ENCODE peak calls at places on chromosomes 3 and 15, in four cellular contexts. One of them, this sample, is unnamed.

GRCh38 chr3:62300617-62301016 is 72.7 kb downstream of the FEZF2 start:
- DNase-seq in HepG2: no peak
- DNase-seq in WTC11: no peak
- DNase-seq in K562: no peak
- DNase-seq in this sample: no peak

GRCh38 chr3:14552717-14553116 is 12.6 kb upstream of the GRIP2 start:
- DNase-seq in HepG2: no peak
- DNase-seq in WTC11: no peak
- DNase-seq in K562: no peak
- DNase-seq in this sample: no peak

GRCh38 chr3:125055165-125055912 is 458 bp downstream of the HEG1 start:
- DNase-seq in HepG2: no peak
- DNase-seq in WTC11: no peak
- DNase-seq in K562: peak
- DNase-seq in this sample: peak

GRCh38 chr15:94230436-94230885 is 900 bp upstream of the MCTP2 start:
- DNase-seq in HepG2: no peak
- DNase-seq in WTC11: no peak
- DNase-seq in K562: no peak
- DNase-seq in this sample: no peak

GRCh38 chr3:12810013-12810780 is 13.7 kb downstream of the CAND2 start:
- DNase-seq in HepG2: peak
- DNase-seq in WTC11: peak
- DNase-seq in K562: peak
- DNase-seq in this sample: peak

GRCh38 chr3:50246517-50246954 is 10.5 kb downstream of the GNAI2 start:
- DNase-seq in HepG2: no peak
- DNase-seq in WTC11: no peak
- DNase-seq in K562: peak
- DNase-seq in this sample: no peak

GRCh38 chr15:78195735-78196201 is 38.6 kb downstream of the ACSBG1 start:
- DNase-seq in HepG2: peak
- DNase-seq in WTC11: peak
- DNase-seq in K562: peak
- DNase-seq in this sample: peak

GRCh38 chr3:15977598-15978232 is 179.9 kb upstream of the ANKRD28 start:
- DNase-seq in HepG2: no peak
- DNase-seq in WTC11: no peak
- DNase-seq in K562: no peak
- DNase-seq in this sample: no peak

GRCh38 chr3:127692501-127693335 is 20.0 kb downstream of the ABTB1 start:
- DNase-seq in HepG2: no peak
- DNase-seq in WTC11: no peak
- DNase-seq in K562: no peak
- DNase-seq in this sample: no peak

GRCh38 chr15:67148196-67148701 is 82.8 kb downstream of the SMAD3 start:
- DNase-seq in HepG2: peak
- DNase-seq in WTC11: no peak
- DNase-seq in K562: no peak
- DNase-seq in this sample: no peak

GRCh38 chr3:129565902-129566301 is 22.9 kb downstream of the H1-8 start:
- DNase-seq in HepG2: no peak
- DNase-seq in WTC11: no peak
- DNase-seq in K562: no peak
- DNase-seq in this sample: no peak

GRCh38 chr3:9087831-9088413 is 124.7 kb upstream of the RAD18 start:
- DNase-seq in HepG2: no peak
- DNase-seq in WTC11: no peak
- DNase-seq in K562: no peak
- DNase-seq in this sample: no peak

GRCh38 chr15:59002418-59002859 is 15.0 kb downstream of the RNF111 start:
- DNase-seq in HepG2: no peak
- DNase-seq in WTC11: no peak
- DNase-seq in K562: no peak
- DNase-seq in this sample: no peak

GRCh38 chr15:38299216-38299615 is 46.6 kb downstream of the SPRED1 start:
- DNase-seq in HepG2: no peak
- DNase-seq in WTC11: no peak
- DNase-seq in K562: no peak
- DNase-seq in this sample: no peak

GRCh38 chr15:98964461-98965454 is 42.8 kb downstream of the PGPEP1L start:
- DNase-seq in HepG2: no peak
- DNase-seq in WTC11: no peak
- DNase-seq in K562: no peak
- DNase-seq in this sample: no peak

GRCh38 chr3:196994056-196994455 is 25.4 kb upstream of the PIGZ start:
- DNase-seq in HepG2: no peak
- DNase-seq in WTC11: no peak
- DNase-seq in K562: no peak
- DNase-seq in this sample: no peak

GRCh38 chr15:84955089-84955848 is 26.4 kb upstream of the PDE8A start:
- DNase-seq in HepG2: peak
- DNase-seq in WTC11: peak
- DNase-seq in K562: peak
- DNase-seq in this sample: peak

GRCh38 chr15:69341356-69341755 is 42.6 kb downstream of the PAQR5 start:
- DNase-seq in HepG2: no peak
- DNase-seq in WTC11: no peak
- DNase-seq in K562: no peak
- DNase-seq in this sample: no peak

GRCh38 chr3:153856932-153857331 is 264.3 kb upstream of the ARHGEF26 start:
- DNase-seq in HepG2: no peak
- DNase-seq in WTC11: no peak
- DNase-seq in K562: no peak
- DNase-seq in this sample: no peak

GRCh38 chr3:149371001-149371722 is 6.3 kb downstream of the TM4SF1 start:
- DNase-seq in HepG2: peak
- DNase-seq in WTC11: no peak
- DNase-seq in K562: no peak
- DNase-seq in this sample: no peak

GRCh38 chr15:61830536-61831330 is 229.5 kb downstream of the VPS13C start:
- DNase-seq in HepG2: no peak
- DNase-seq in WTC11: no peak
- DNase-seq in K562: no peak
- DNase-seq in this sample: no peak

GRCh38 chr3:119508172-119508845 is 10.0 kb downstream of the TIMMDC1 start:
- DNase-seq in HepG2: no peak
- DNase-seq in WTC11: no peak
- DNase-seq in K562: peak
- DNase-seq in this sample: no peak

DNA sequence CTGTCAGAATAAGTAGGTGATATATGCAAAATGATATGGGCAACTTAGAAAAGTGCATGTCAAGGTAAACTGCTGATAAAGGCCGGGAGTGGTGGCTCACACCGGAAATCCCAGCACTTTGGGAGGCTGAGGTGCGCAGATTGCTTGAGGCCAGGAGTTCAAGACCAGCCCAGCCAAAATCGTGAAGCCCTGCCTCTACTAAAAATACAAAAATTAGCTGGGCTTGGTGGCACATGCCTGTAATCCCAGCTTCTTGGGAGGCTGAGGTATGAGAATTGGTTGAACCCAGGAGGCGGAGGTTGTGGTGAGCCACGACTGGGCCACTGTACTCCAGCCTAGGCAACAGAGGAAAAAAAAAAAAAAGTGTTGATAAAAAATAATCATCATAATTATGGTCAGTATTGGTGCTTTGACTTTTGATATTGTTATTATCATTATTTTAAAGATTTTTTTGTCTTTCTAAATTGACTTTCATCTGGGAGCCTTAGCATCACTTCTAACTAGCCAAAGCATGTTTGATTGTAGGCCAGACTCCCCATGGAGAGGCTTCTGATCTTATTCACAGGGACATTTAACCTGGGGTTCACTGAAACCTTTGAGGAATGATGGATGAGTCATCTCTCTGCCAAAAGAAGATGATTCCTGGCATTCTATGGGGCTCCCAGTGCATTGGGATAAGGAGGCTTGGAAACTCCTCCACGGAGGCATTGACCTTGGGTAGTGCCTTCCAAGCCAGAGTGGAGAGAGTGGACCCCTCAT is 5.6 kb downstream of the ZBTB38 start:
- DNase-seq in HepG2: no peak
- DNase-seq in WTC11: no peak
- DNase-seq in K562: no peak
- DNase-seq in this sample: no peak
- TF ChIP-seq SP1 in HepG2: no peak
- TF ChIP-seq SP1 in WTC11: no peak
- TF ChIP-seq SP1 in K562: no peak
- TF ChIP-seq SP1 in this sample: no peak

GRCh38 chr15:81930582-81931369 is 115.0 kb downstream of the MEX3B start:
- DNase-seq in HepG2: no peak
- DNase-seq in WTC11: no peak
- DNase-seq in K562: no peak
- DNase-seq in this sample: no peak
- TF ChIP-seq ELF4 in HepG2: no peak
- TF ChIP-seq ELF4 in WTC11: no peak
- TF ChIP-seq ELF4 in K562: no peak
- TF ChIP-seq ELF4 in this sample: no peak

GRCh38 chr15:44038801-44039200 is 156.3 kb downstream of the FRMD5 start:
- DNase-seq in HepG2: peak
- DNase-seq in WTC11: peak
- DNase-seq in K562: no peak
- DNase-seq in this sample: no peak

GRCh38 chr15:44034334-44034733 is 160.7 kb downstream of the FRMD5 start:
- DNase-seq in HepG2: no peak
- DNase-seq in WTC11: no peak
- DNase-seq in K562: no peak
- DNase-seq in this sample: no peak

GRCh38 chr15:44033894-44034293 is 161.2 kb downstream of the FRMD5 start:
- DNase-seq in HepG2: no peak
- DNase-seq in WTC11: no peak
- DNase-seq in K562: no peak
- DNase-seq in this sample: no peak

GRCh38 chr15:44034933-44035624 is 160.0 kb downstream of the FRMD5 start:
- DNase-seq in HepG2: no peak
- DNase-seq in WTC11: no peak
- DNase-seq in K562: no peak
- DNase-seq in this sample: no peak

GRCh38 chr15:44035781-44036699 is 159.0 kb downstream of the FRMD5 start:
- DNase-seq in HepG2: no peak
- DNase-seq in WTC11: no peak
- DNase-seq in K562: no peak
- DNase-seq in this sample: no peak
- TF ChIP-seq SP1 in HepG2: no peak
- TF ChIP-seq SP1 in WTC11: no peak
- TF ChIP-seq SP1 in K562: no peak
- TF ChIP-seq SP1 in this sample: no peak

DNA sequence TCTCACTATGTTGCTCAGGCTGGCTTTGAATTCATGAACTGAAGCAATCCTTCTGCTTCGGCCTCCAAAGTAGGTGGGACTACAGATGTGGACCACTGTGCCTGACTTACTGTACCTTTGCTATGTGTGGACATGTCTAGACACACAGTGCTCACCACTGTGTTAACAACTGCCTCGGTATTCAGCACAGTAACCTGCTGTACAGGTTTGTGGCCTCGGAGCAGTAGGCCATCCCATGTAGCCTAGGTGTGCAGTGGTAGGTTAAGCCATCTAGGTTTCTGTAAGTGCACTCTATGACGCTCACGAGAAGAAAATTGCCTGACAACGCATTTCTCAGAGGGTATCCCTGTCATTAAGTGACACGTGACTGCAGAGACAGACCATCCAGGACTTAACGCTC is 70.3 kb downstream of the TAMM41 start:
- DNase-seq in HepG2: no peak
- DNase-seq in WTC11: no peak
- DNase-seq in K562: no peak
- DNase-seq in this sample: no peak
- TF ChIP-seq ELF4 in HepG2: no peak
- TF ChIP-seq ELF4 in WTC11: no peak
- TF ChIP-seq ELF4 in K562: no peak
- TF ChIP-seq ELF4 in this sample: no peak

GRCh38 chr3:25378912-25379311 is 49.2 kb upstream of the RARB start:
- DNase-seq in HepG2: no peak
- DNase-seq in WTC11: no peak
- DNase-seq in K562: no peak
- DNase-seq in this sample: peak
- TF ChIP-seq SP1 in HepG2: no peak
- TF ChIP-seq SP1 in WTC11: no peak
- TF ChIP-seq SP1 in K562: no peak
- TF ChIP-seq SP1 in this sample: no peak

DNA sequence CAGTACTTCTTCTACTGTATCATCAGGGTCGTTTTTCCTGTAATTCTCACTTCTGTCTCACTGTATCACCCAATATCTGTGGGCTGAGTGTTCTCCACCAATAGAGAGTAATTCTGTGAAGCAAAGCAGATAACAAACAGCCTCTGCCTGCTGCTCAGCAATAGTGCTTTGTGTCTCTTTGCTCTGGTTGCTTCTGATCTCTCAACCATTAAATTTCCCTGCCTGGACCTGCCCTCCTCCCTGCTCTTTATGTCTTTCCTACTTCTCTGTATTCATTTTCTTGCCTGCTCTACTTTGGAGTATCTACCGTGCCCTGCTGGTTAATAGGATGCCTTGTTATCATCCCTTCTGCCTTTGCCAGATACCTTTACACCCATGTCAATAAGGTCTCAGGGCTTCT is 102.9 kb upstream of the CGNL1 start:
- DNase-seq in HepG2: no peak
- DNase-seq in WTC11: no peak
- DNase-seq in K562: no peak
- DNase-seq in this sample: no peak
- TF ChIP-seq ELF4 in HepG2: no peak
- TF ChIP-seq ELF4 in WTC11: no peak
- TF ChIP-seq ELF4 in K562: no peak
- TF ChIP-seq ELF4 in this sample: no peak